ENCODE peak calls at places on chromosomes 3 and 15, in five cellular contexts. K is psoas muscle, E is PC-3, C is left lung, R is suprapubic skin. O is an unnamed sample. For H3K36me3, the result is how much of the 10 kb centered on the place peaks cover.

GRCh38 chr3:105715372-105715771 is 153.4 kb downstream of the CBLB start:
- DNase-seq in R (no peak), K (no peak), E (peak), C (no peak), O (no peak)

GRCh38 chr15:31330111-31330785 is 3.6 kb downstream of the KLF13 start:
- DNase-seq in K (no peak), E (no peak), R (no peak), C (no peak), O (no peak)

GRCh38 chr3:167866321-167866720 is 130.8 kb downstream of the SERPINI1 start:
- DNase-seq in C (no peak), R (no peak), K (no peak), E (no peak), O (no peak)

GRCh38 chr3:50924638-50925037 is 249.9 kb downstream of the DOCK3 start:
- DNase-seq in C (no peak), K (no peak), E (no peak), R (no peak), O (no peak)

GRCh38 chr3:64803469-64803868 is 115.7 kb upstream of the ADAMTS9 start:
- DNase-seq in E (no peak), R (no peak), C (no peak), K (no peak), O (no peak)

GRCh38 chr3:149586871-149587270 is 71.0 kb downstream of the WWTR1 start:
- DNase-seq in R (no peak), E (peak), C (no peak), K (no peak), O (no peak)

GRCh38 chr3:65855370-65856100 is 183.2 kb downstream of the MAGI1 start:
- DNase-seq in E (peak), C (no peak), K (peak), R (no peak), O (no peak)

GRCh38 chr15:69026355-69026754 is 11.9 kb downstream of the NOX5 start:
- DNase-seq in C (no peak), K (no peak), E (no peak), R (no peak), O (no peak)

GRCh38 chr3:12227833-12228232 is 61.0 kb upstream of the PPARG start:
- DNase-seq in C (no peak), K (no peak), E (peak), R (no peak), O (no peak)

GRCh38 chr15:88987951-88988671 is 74.9 kb upstream of the MFGE8 start:
- DNase-seq in C (no peak), R (no peak), E (peak), K (no peak), O (no peak)

GRCh38 chr3:163490119-163490518 is 1588.2 kb downstream of the SI start:
- DNase-seq in C (peak), K (no peak), E (peak), R (no peak), O (no peak)

GRCh38 chr3:184335661-184336483 is 1.5 kb upstream of the FAM131A start:
- DNase-seq in K (peak), E (peak), C (peak), R (peak), O (peak)

GRCh38 chr3:183044547-183045229 is 54.6 kb downstream of the MCCC1 start:
- DNase-seq in E (no peak), C (no peak), K (no peak), R (no peak), O (peak)

GRCh38 chr15:95698971-95699370 is 631.5 kb upstream of the NR2F2 start:
- DNase-seq in E (no peak), C (no peak), K (no peak), R (no peak), O (no peak)

GRCh38 chr15:69810441-69811071 is 287.2 kb downstream of the TLE3 start:
- DNase-seq in C (no peak), R (no peak), K (peak), E (no peak), O (no peak)

GRCh38 chr3:124768812-124769211 is 38.6 kb downstream of the UMPS start:
- DNase-seq in C (no peak), K (no peak), R (no peak), E (peak), O (no peak)

GRCh38 chr15:62306851-62307504 is 141.9 kb upstream of the C2CD4B start:
- DNase-seq in K (peak), C (no peak), E (peak), R (no peak), O (no peak)

GRCh38 chr3:182843478-182843877 is 50.2 kb downstream of the ATP11B start:
- DNase-seq in E (peak), K (no peak), R (no peak), C (no peak), O (no peak)

GRCh38 chr3:183400352-183400751 is 28.1 kb downstream of the MCF2L2 start:
- DNase-seq in C (no peak), R (no peak), K (no peak), E (no peak), O (no peak)

GRCh38 chr15:66389098-66389858 is 2.6 kb downstream of the MAP2K1 start:
- DNase-seq in R (no peak), E (no peak), K (no peak), C (no peak), O (peak)

GRCh38 chr3:58164199-58164879 is 46.4 kb downstream of the DNASE1L3 start:
- DNase-seq in C (peak), K (peak), R (no peak), E (peak), O (no peak)

GRCh38 chr3:113685956-113686721 is 10.3 kb downstream of the USF3 start:
- DNase-seq in E (no peak), K (no peak), C (no peak), R (no peak), O (no peak)

GRCh38 chr3:109731639-109732473 is 394.5 kb upstream of the DPPA4 start:
- DNase-seq in K (no peak), C (no peak), R (no peak), E (peak), O (peak)

GRCh38 chr3:56915969-56916586 is 114.3 kb upstream of the ARHGEF3 start:
- DNase-seq in E (no peak), C (no peak), K (peak), R (peak), O (peak)

GRCh38 chr3:141436180-141436579 is 50.6 kb upstream of the RASA2 start:
- DNase-seq in C (no peak), E (no peak), R (no peak), K (no peak), O (no peak)

GRCh38 chr15:58929891-58930416 is 3.5 kb downstream of the SLTM start:
- DNase-seq in R (no peak), E (no peak), C (no peak), K (no peak), O (no peak)
- H3K4me3 ChIP-seq in R (no peak), E (no peak), C (no peak), K (no peak), O (no peak)

GRCh38 chr3:121490161-121490560 is 55.6 kb downstream of the POLQ start:
- DNase-seq in E (no peak), K (no peak), C (no peak), R (no peak), O (no peak)

GRCh38 chr3:121491683-121492082 is 54.1 kb downstream of the POLQ start:
- DNase-seq in K (no peak), C (no peak), R (no peak), E (no peak), O (no peak)

GRCh38 chr3:121483290-121483689 is 62.5 kb downstream of the POLQ start:
- DNase-seq in K (no peak), R (no peak), E (no peak), C (no peak), O (no peak)

GRCh38 chr3:121493431-121493830 is 52.4 kb downstream of the POLQ start:
- DNase-seq in C (no peak), E (no peak), K (no peak), R (no peak), O (no peak)

DNA sequence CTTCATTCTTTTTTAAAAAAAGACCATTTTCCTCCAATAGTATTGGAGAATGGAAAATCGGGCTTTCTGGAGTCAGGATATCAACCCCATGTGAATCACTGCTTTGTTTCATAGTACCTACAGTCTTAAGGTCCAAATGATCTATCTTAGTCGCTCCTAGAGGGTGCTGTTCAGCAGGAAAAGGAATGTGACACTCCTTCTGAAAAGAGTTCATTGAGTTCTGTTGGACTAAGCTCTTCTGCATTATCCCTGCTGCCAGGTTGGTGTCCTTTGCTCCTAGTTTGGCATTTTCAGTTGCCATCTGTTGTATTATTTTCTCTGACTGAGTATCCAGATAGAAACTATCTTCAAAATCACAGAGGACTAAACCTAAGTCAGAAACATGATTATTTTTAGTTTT is 57.2 kb downstream of the POLQ start:
- DNase-seq in K (no peak), R (no peak), C (no peak), E (peak), O (no peak)
- TF ChIP-seq CTCF in K (no peak), R (no peak), C (no peak), E (peak), O (no peak)

GRCh38 chr3:61269460-61269859 is 18.2 kb upstream of the FHIT start:
- DNase-seq in R (no peak), C (no peak), K (no peak), E (no peak), O (no peak)

GRCh38 chr3:61268659-61269058 is 17.4 kb upstream of the FHIT start:
- DNase-seq in C (no peak), E (no peak), K (no peak), R (no peak), O (no peak)

DNA sequence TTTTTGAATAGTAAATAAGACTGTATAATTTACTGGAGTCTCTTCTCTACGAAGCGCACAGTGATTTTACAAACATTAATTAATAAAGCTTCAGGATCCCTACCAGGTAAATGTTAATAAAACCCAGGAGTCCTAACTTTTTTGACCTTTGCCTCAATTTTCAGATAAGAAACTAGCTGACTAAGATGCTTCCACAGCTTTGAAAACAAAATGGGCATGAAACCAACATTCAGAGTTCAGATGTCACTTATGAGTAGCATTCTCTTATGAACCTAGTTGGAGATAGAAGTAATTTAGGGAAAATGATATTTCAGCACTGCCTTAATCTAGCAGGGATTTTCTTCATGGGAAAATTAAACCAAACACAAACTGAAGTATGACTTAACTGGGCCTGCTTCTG is 13.0 kb upstream of the FHIT start:
- DNase-seq in K (no peak), C (no peak), E (no peak), R (no peak), O (no peak)
- H3K36me3 ChIP-seq in K (under half), C (under half), E (under half), R (under half), O (under half)

GRCh38 chr3:173397161-173398110 is at the start of gene NLGN1:
- DNase-seq in R (peak), K (peak), E (peak), C (peak), O (no peak)

GRCh38 chr3:173395412-173396181 is 1.9 kb upstream of the NLGN1 start:
- DNase-seq in R (peak), C (peak), K (peak), E (peak), O (peak)

GRCh38 chr3:173398111-173398479 is 551 bp downstream of the NLGN1 start:
- DNase-seq in R (no peak), E (no peak), C (peak), K (no peak), O (no peak)

GRCh38 chr3:173396191-173397041 is 1.1 kb upstream of the NLGN1 start:
- DNase-seq in K (no peak), C (no peak), R (no peak), E (no peak), O (no peak)

DNA sequence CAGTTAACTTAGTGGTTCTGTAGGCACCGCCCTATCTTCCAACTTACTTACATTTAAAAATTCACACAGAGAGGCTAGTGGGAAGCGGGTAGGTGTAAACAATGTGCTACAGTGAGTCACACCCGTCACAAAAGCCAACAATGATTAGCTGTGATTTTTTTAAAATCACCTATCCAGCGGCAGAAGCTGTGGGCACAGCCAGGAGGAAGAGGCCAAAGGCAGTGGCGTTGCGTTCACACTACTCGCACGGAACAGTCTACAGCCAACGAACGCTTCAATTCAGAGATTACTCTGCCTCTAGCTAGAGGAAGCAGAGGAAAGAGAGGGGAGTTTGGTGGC is 2.5 kb upstream of the NLGN1 start:
- DNase-seq in K (no peak), C (no peak), E (peak), R (no peak), O (no peak)
- H3K4me3 ChIP-seq in K (peak), C (peak), E (peak), R (peak), O (peak)

GRCh38 chr3:42001777-42002176 is 39.9 kb upstream of the ULK4 start:
- DNase-seq in K (no peak), E (no peak), R (no peak), C (no peak), O (no peak)

GRCh38 chr3:42002790-42003189 is 40.9 kb upstream of the ULK4 start:
- DNase-seq in K (no peak), R (no peak), E (no peak), C (no peak), O (no peak)

DNA sequence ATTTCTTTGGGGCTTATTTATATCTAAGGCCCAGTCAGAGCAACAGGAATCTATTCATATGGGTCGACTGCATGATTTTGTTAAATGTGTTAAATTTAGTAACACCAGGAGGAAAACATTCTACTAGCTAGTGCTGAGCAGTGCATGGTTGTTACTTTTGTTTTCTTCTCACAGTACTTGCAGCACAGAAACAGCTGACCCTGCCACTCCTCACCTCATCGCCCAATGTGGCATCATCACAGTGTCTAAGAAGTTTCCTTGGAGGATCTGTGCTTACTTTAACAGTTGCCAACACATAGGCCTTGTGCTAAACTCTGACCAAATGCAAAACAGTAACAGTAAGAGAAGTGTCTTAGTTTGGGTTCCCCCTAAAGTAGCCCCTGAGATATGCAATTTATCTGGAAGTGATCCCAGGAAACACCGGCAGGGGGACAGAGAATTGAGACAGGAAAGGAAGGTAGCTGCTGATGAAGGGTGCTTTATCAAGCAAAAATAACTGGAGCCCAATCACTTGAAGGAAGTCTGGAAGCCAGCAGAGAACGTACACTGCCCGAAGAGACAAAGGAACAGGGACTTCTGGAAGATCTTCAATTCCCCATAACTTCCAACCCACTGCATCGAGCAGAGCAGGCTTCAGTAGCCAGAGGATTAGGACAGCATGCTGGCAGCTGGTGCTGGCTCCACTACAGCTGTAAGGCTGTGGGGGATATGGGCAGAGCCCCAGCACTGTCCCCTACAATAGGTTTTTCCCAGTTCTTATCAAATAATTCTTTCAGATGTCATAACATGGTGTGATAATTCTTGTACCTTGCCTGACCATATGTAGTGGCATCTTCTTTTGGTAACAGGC is 36.0 kb upstream of the ULK4 start:
- DNase-seq in E (no peak), K (no peak), C (no peak), R (no peak), O (no peak)
- TF ChIP-seq CTCF in E (peak), K (peak), C (peak), R (peak), O (no peak)

DNA sequence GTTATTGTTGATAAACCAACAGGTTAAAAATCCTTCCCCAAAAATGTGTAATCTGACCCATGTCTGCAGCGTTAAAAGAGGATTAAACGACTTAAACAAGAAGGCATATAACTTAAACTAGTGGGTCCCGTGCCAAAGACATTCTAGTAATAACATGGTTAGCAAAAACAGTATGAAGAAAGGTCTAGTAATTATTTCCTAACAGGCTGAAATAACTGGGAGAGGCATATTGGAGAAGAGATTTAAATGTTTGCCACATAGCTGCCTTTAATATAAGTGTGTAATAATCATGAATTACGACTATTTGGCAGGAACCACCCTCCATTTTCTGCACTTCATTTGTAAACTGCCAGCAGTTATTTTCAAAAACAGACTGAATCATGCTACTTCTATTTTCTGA is 67.7 kb upstream of the CSPG5 start:
- DNase-seq in E (no peak), R (no peak), K (no peak), C (no peak), O (no peak)
- H3K36me3 ChIP-seq in E (under half), R (under half), K (under half), C (under half), O (under half)

DNA sequence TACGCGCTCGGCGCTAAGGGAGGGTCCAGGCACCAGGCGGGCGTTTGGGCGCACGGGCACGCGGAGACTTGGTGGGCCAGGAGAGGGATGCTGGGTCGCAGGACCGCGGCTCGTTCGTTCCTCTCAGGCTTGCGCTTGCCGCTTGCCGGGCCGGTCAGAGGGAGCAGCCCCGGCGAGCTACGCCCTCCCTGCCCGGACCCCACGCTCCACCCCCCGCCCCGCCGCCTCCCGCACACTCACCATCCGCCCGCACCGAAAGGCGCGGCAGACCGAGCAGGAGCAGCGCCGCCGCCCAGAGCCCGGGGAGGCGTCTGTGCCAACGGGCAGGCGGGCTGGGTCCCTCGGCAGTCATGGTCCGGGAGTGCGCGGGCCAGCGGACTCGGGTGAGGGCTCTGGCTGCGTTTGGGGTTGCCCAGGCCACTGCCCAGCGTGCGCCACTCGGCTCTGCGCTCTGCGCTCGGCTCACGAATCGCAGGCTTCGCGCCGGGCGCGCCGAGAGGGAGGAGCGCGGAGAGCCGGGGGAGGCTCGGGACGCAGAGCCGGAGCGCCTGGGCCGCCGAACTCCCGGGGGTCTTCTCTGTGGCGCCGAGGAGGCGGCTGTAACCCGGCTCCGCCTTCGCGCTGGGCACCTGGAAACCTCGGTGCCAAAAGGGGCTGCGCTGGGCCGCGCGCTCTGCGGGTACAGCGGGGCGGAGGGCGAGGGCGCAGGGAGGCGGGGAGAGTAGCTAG is at the start of gene SUSD5:
- DNase-seq in R (no peak), C (peak), K (no peak), E (no peak), O (peak)
- H3K4me3 ChIP-seq in R (peak), C (peak), K (peak), E (peak), O (peak)

DNA sequence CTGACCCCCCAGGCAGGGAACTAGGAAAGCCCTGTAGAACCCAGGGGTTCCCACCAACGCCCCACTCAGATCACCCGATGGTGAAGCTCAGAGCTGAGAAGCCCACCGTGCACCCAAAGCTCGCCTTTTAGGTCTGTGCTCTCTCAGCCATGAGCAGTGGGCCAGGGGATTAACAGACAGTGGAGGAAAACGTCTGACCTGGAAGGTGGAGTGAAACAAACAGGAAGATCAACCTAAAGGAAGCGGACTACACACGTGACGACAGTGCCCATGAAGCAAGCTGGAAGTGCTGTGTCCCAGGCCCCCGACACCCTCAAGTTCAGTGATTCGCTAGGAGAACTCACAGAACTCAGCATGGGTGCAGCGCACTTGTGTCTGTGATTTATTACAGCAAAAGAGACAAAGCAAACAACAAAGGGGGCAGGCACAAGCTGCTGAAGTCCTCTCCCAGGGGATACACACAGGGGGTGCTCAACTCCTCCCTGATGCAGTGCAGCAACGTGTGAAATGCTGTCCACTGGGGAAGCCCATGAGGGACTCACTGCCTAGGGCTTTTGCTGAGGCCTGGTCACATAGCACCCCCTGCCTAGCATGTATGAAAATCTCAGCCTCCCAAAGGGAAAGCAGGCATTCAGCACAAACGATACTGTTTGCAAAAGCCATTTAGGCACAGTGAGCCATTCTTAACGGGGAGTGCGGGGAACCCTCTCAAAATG is 43.5 kb downstream of the CFAP92 start:
- DNase-seq in K (no peak), R (no peak), E (peak), C (no peak), O (no peak)
- TF ChIP-seq CTCF in K (no peak), R (no peak), E (peak), C (no peak), O (peak)